ENCODE peak calls at places on chromosomes 6 and 20, in four cellular contexts. W is fibroblast of villous mesenchyme, Y is activated B cell treated with CpG ODN at 0.5 μM for 24 hours, B is BJ. F is an unnamed sample.

GRCh38 chr6:26284537-26285142 is 80.4 kb upstream of the BTN3A2 start:
- DNase-seq in W (peak), Y (peak), B (no peak), F (no peak)

GRCh38 chr6:38483526-38483925 is 156.2 kb downstream of the BTBD9 start:
- DNase-seq in W (no peak), Y (no peak), B (no peak), F (peak)

GRCh38 chr6:3722211-3722621 is 29.3 kb downstream of the PXDC1 start:
- DNase-seq in W (peak), Y (no peak), B (peak), F (no peak)

GRCh38 chr6:160163912-160164311 is 42.3 kb downstream of the SLC22A1 start:
- DNase-seq in W (no peak), Y (no peak), B (no peak), F (no peak)

GRCh38 chr6:151442359-151442758 is 9.6 kb downstream of the RMND1 start:
- DNase-seq in W (no peak), Y (no peak), B (no peak), F (no peak)

GRCh38 chr6:28336284-28337024 is 506 bp upstream of the ZSCAN31 start:
- DNase-seq in W (peak), Y (no peak), B (no peak), F (peak)

GRCh38 chr6:132797975-132798819 is at the start of gene SLC18B1:
- DNase-seq in W (no peak), Y (peak), B (no peak), F (peak)

GRCh38 chr20:57094171-57094891 is 172.1 kb downstream of the BMP7 start:
- DNase-seq in W (no peak), Y (no peak), B (no peak), F (no peak)

GRCh38 chr6:43308101-43308989 is at the start of gene CRIP3:
- DNase-seq in W (peak), Y (peak), B (no peak), F (peak)

GRCh38 chr6:501891-502601 is 110.5 kb downstream of the IRF4 start:
- DNase-seq in W (peak), Y (peak), B (no peak), F (peak)

GRCh38 chr20:64077094-64077493 is 2.2 kb downstream of the RGS19 start:
- DNase-seq in W (no peak), Y (peak), B (no peak), F (peak)

GRCh38 chr6:150334790-150335783 is 33.7 kb upstream of the IYD start:
- DNase-seq in W (peak), Y (no peak), B (no peak), F (peak)

GRCh38 chr6:150336708-150337107 is 32.1 kb upstream of the IYD start:
- DNase-seq in W (no peak), Y (no peak), B (no peak), F (no peak)

GRCh38 chr6:150333592-150333954 is 35.2 kb upstream of the IYD start:
- DNase-seq in W (no peak), Y (no peak), B (no peak), F (no peak)

GRCh38 chr6:150332939-150333591 is 35.7 kb upstream of the IYD start:
- DNase-seq in W (no peak), Y (no peak), B (no peak), F (no peak)

GRCh38 chr6:150336299-150336698 is 32.5 kb upstream of the IYD start:
- DNase-seq in W (peak), Y (no peak), B (no peak), F (peak)
- TF ChIP-seq CTCF in W (no peak), Y (no peak), B (no peak), F (no peak)

GRCh38 chr20:46089338-46090094 is at the start of gene NCOA5:
- DNase-seq in W (peak), Y (peak), B (peak), F (peak)
- TF ChIP-seq CTCF in W (no peak), Y (no peak), B (peak), F (peak)

DNA sequence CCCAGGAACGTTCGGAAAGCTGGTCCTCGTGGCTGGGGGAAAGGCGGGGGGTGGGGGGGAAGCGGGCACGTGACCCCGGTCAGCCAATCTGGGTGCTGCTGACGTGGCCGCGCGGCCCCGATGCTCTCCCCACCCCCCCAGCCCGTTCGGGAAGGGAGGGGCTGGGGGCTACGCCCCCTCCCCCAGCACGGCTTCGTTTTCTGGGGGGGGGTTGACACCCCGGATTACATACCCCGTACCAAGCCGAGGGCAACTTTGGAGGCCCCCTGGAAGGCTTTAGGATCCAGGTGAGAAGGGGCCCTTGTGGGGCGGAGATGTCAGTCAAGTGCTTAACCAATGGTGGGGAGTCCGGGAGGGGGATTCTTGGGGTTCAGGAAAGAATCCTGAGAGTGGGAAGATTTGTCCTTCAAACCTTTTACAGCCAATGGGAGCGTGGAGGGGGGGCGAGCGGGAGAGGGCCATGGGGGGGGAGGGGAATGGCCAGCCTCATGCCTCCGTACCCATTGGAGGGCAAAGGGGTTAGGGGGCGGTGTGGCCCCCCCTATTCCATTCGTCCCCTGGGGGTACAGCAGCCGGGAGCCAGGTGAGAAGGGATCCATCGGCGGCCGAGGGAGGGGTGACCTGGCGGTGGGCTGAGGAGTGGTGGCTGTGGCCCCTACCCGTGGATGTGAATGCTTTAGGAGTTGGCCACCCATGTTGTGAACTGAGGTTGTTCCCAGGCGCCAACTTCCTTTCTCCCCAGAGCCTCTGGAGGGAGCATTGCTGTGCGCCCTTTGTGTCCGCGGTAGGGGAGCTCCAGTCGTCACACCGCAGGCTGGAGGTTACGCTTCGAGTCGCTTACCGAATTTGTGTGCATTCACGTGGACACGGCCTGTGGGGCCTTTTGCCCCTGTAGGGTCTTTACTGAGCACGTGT is 633 bp downstream of the BRD2 start:
- DNase-seq in W (peak), Y (peak), B (no peak), F (peak)
- TF ChIP-seq CTCF in W (peak), Y (no peak), B (peak), F (no peak)

GRCh38 chr6:7542065-7542877 is 800 bp downstream of the DSP start:
- DNase-seq in W (no peak), Y (peak), B (no peak), F (peak)

GRCh38 chr6:7540595-7540994 is 876 bp upstream of the DSP start:
- DNase-seq in W (no peak), Y (no peak), B (no peak), F (peak)

GRCh38 chr6:7542878-7543394 is 1.5 kb downstream of the DSP start:
- DNase-seq in W (peak), Y (no peak), B (peak), F (peak)

GRCh38 chr6:7543761-7544424 is 2.4 kb downstream of the DSP start:
- DNase-seq in W (no peak), Y (no peak), B (no peak), F (no peak)

DNA sequence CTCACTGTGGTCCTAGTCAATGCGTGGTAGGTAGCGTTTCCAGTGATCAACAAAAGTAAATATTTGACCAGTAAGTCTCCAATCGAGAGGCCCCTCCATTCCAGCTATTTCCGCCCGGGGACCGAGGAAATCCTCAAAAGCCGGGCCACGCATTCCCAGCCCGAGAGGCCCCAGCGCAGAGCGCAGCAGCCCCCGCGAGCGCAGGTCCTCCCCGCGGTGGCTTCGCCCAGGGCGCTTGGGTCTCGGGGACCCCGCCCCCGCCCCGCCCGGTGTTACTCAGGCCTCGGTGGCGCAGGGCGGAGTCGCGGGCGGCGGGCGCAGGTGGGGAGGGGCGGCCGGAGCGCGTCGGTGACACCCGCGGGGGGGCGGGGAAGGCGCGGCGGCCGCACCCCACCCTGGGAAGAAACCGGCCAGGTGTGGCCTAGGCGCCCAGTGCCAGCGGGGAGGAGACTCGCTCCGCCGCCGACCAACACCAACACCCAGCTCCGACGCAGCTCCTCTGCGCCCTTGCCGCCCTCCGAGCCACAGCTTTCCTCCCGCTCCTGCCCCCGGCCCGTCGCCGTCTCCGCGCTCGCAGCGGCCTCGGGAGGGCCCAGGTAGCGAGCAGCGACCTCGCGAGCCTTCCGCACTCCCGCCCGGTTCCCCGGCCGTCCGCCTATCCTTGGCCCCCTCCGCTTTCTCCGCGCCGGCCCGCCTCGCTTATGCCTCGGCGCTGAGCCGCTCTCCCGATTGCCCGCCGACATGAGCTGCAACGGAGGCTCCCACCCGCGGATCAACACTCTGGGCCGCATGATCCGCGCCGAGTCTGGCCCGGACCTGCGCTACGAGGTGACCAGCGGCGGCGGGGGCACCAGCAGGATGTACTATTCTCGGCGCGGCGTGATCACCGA is at the start of gene DSP:
- DNase-seq in W (no peak), Y (peak), B (no peak), F (peak)
- TF ChIP-seq CTCF in W (no peak), Y (no peak), B (no peak), F (no peak)

F was measured in GM13977.